ENCODE peak calls at places on chromosome 21, in six cellular contexts. H is heart right ventricle, O is sigmoid colon, J is PC-3, S is breast epithelium, B is thyroid gland. R is an unnamed sample.
A peak's percentile ranks its signal among the peaks of the same experiment; 100 is the strongest.

GRCh38 chr21:15592271-15592860 is 137.4 kb upstream of the USP25 start:
- DNase-seq in H (no peak), O (no peak), J (peak; percentile 89), S (no peak), B (no peak), R (peak; percentile 72)

GRCh38 chr21:32186843-32187242 is 92.0 kb downstream of the MIS18A start:
- DNase-seq in H (no peak), O (no peak), J (no peak), S (no peak), B (no peak), R (no peak)

GRCh38 chr21:27173052-27173451 is 206.2 kb upstream of the ADAMTS5 start:
- DNase-seq in H (no peak), O (no peak), J (no peak), S (no peak), B (no peak), R (no peak)

GRCh38 chr21:26405735-26406361 is 167.2 kb downstream of the CYYR1 start:
- DNase-seq in H (no peak), O (no peak), J (peak; percentile 88), S (no peak), B (peak; percentile 7), R (no peak)

GRCh38 chr21:18373631-18374030 is 30.0 kb downstream of the TMPRSS15 start:
- DNase-seq in H (no peak), O (no peak), J (peak; percentile 38), S (no peak), B (no peak), R (no peak)

GRCh38 chr21:14533555-14534400 is 12.3 kb downstream of the SAMSN1 start:
- DNase-seq in H (no peak), O (no peak), J (peak; percentile 94), S (no peak), B (no peak), R (no peak)

GRCh38 chr21:26212220-26212619 is 41.6 kb upstream of the APP start:
- DNase-seq in H (no peak), O (no peak), J (no peak), S (no peak), B (no peak), R (no peak)

GRCh38 chr21:16910435-16911165 is 602.2 kb upstream of the CXADR start:
- DNase-seq in H (no peak), O (no peak), J (no peak), S (no peak), B (no peak), R (no peak)

GRCh38 chr21:38811257-38811656 is 5.5 kb downstream of the ETS2 start:
- DNase-seq in H (no peak), O (no peak), J (peak; percentile 99), S (no peak), B (no peak), R (no peak)

GRCh38 chr21:46035809-46036695 is 54.5 kb downstream of the COL6A1 start:
- DNase-seq in H (peak; percentile 73), O (peak; percentile 89), J (no peak), S (no peak), B (no peak), R (no peak)

GRCh38 chr21:17660449-17660848 is 47.7 kb upstream of the BTG3 start:
- DNase-seq in H (no peak), O (no peak), J (peak; percentile 44), S (no peak), B (no peak), R (no peak)

GRCh38 chr21:26554365-26554764 is 18.7 kb downstream of the CYYR1 start:
- DNase-seq in H (no peak), O (no peak), J (no peak), S (no peak), B (no peak), R (no peak)

GRCh38 chr21:29302340-29302991 is 3.7 kb downstream of the BACH1 start:
- DNase-seq in H (no peak), O (no peak), J (peak; percentile 35), S (no peak), B (no peak), R (peak; percentile 69)
- H3K4me3 ChIP-seq in H (no peak overlapping the region), O (no peak overlapping the region), J (peak overlapping the region; percentile 85), S (no peak overlapping the region), B (no peak overlapping the region), R (peak overlapping the region; percentile 3)

DNA sequence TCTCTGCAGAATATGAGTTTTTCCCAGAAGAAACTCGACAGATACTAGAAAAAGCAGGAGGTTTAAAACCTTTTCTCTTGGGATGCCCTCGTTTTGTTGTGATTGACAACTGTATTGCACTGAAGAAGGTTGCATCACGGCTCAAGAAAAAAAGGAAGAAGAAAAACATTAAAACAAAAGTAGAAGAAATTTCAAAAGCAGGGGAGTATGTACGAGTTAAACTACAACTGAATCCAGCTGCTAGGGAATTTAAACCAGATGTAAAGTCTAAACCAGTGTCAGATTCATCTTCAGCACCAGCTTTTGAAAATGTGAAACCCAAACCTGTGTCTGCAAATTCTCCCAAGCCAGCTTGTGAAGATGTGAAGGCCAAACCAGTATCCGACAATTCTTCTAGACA is 92.6 kb downstream of the TTC3 start:
- DNase-seq in H (no peak), O (no peak), J (no peak), S (no peak), B (no peak), R (no peak)
- TF ChIP-seq CTCF in H (no peak), O (no peak), J (no peak), S (no peak), B (no peak), R (no peak)

GRCh38 chr21:41229527-41230248 is 61.7 kb downstream of the BACE2 start:
- DNase-seq in H (no peak), O (no peak), J (no peak), S (no peak), B (no peak), R (no peak)
- H3K4me3 ChIP-seq in H (no peak overlapping the region), O (no peak overlapping the region), J (no peak overlapping the region), S (no peak overlapping the region), B (no peak overlapping the region), R (no peak overlapping the region)

GRCh38 chr21:34912022-34912933 is 136.8 kb downstream of the RUNX1 start:
- DNase-seq in H (no peak), O (no peak), J (peak; percentile 33), S (no peak), B (no peak), R (no peak)
- TF ChIP-seq CTCF in H (no peak), O (no peak), J (peak; percentile 33), S (no peak), B (no peak), R (no peak)

DNA sequence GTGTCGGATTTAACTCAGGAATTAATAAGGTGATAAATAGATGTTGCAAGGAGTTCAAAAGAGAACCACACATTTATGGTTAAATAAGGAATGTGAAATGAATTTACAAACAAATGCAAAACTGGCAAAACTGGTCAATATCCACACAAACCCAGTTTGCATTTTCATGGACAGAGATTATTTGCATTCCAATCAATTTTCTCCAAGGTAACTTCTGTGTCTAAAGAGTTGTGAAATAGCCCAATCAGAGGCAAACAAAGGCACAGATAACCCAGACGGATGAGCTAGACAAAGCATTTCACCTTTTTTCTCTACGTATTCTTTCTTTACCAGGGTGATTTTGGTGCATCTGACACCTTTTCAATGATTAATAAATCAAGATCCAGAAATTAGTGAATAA is 63.9 kb downstream of the MAP3K7CL start:
- DNase-seq in H (no peak), O (no peak), J (peak; percentile 60), S (no peak), B (no peak), R (no peak)
- H3K4me3 ChIP-seq in H (peak overlapping the region; percentile 26), O (no peak overlapping the region), J (no peak overlapping the region), S (no peak overlapping the region), B (no peak overlapping the region), R (no peak overlapping the region)

DNA sequence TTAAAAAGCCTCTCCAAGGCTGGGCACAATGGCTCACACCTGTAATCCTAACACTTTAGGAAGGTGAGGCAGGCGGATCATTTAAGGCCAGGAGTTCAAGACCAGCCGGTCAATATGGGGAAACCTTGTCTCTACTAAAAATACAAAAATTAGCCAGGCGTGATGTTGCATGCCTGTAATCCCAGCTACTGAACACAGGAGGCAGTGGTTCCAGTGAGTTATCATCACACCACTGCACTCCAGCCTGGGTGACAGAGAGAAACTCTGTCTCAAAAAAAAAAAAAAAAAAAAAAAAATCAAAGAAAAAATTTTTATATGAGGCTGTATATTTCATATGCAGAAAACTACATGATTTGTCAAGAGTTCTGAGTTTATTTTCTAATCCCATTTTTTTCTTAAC is 1107.1 kb upstream of the TMPRSS15 start:
- DNase-seq in H (no peak), O (no peak), J (no peak), S (no peak), B (no peak), R (no peak)
- TF ChIP-seq CTCF in H (no peak), O (no peak), J (no peak), S (no peak), B (no peak), R (peak; percentile 11)

DNA sequence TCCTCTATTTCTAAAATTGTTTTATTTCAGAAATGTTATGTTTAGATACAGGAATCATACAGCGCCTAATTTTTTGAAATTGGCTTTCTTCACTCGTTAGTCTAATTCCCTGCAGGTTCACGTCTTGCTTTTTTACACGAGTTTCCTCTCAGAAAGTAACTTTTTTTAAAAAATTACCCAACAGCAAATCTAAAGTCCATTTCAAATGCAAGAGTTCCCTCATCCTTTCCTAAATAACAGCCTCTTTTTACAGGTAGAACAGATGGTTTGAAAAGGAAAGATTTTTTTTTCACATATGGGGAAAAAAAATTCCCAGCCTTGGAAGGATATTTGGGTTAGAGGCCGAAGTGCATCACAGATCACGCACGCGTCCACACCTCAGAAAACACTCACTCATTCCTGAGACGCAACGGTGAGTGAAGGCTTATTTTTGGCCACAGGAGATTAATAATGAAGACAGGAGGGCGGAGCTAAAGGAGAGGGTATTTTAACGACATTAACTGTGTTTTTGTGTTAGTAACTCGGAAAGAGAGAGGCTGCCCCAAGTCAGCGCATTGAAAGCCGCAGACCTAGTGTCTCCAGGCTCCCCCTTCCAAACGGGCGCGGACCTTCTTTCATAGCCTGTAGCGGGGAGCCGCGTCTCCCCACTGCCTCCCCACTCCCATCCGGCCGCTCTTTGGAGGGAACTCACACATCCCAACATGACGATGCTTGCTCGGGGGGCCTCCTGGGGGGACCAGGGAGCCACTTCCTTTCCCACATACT is 936 bp upstream of the RIPK4 start:
- DNase-seq in H (no peak), O (peak; percentile 33), J (peak; percentile 79), S (no peak), B (peak; percentile 64), R (no peak)
- H3K4me3 ChIP-seq in H (peak overlapping the region; percentile 35), O (no peak overlapping the region), J (peak overlapping the region; percentile 94), S (no peak overlapping the region), B (peak overlapping the region; percentile 14), R (peak overlapping the region; percentile 69)

GRCh38 chr21:44797775-44798174 is 3.8 kb downstream of the UBE2G2 start:
- DNase-seq in H (no peak), O (no peak), J (no peak), S (no peak), B (no peak), R (no peak)

GRCh38 chr21:44801468-44802395 is at the start of gene UBE2G2:
- DNase-seq in H (peak; percentile 87), O (peak; percentile 87), J (peak; percentile 86), S (peak; percentile 70), B (peak; percentile 75), R (no peak)

GRCh38 chr21:44800971-44801467 is 601 bp downstream of the UBE2G2 start:
- DNase-seq in H (no peak), O (no peak), J (peak; percentile 60), S (no peak), B (no peak), R (no peak)

GRCh38 chr21:44802396-44803153 is 955 bp upstream of the UBE2G2 start:
- DNase-seq in H (no peak), O (no peak), J (peak; percentile 51), S (no peak), B (no peak), R (no peak)

GRCh38 chr21:44800103-44800502 is 1.5 kb downstream of the UBE2G2 start:
- DNase-seq in H (no peak), O (no peak), J (peak; percentile 75), S (no peak), B (no peak), R (no peak)
- TF ChIP-seq CTCF in H (peak; percentile 39), O (peak; percentile 24), J (peak; percentile 80), S (no peak), B (no peak), R (peak; percentile 67)